ENCODE peak calls at places on chromosomes 2 and 18, in six cellular contexts. N is aorta, Z is GM23338, M is AG04450, V is brain microvascular endothelial cell, Q is cardiac muscle cell. R is an unnamed sample.

GRCh38 chr2:202491514-202491913 is 115.4 kb downstream of the BMPR2 start:
- DNase-seq in N (no peak), Z (peak; percentile 8), M (no peak), V (no peak), Q (no peak), R (no peak)

GRCh38 chr2:113158884-113159553 is 14.8 kb upstream of the PSD4 start:
- DNase-seq in N (no peak), Z (no peak), M (peak; percentile 2), V (no peak), Q (no peak), R (peak; percentile 62)

GRCh38 chr18:48028081-48028480 is 97.6 kb upstream of the SMAD2 start:
- DNase-seq in N (peak; percentile 35), Z (peak; percentile 40), M (no peak), V (no peak), Q (no peak), R (no peak)

GRCh38 chr2:172972005-172972619 is 103.5 kb upstream of the MAP3K20 start:
- DNase-seq in N (no peak), Z (peak; percentile 80), M (no peak), V (peak; percentile 42), Q (peak; percentile 64), R (peak; percentile 60)

GRCh38 chr2:127606594-127607398 is 39.2 kb upstream of the GPR17 start:
- DNase-seq in N (peak; percentile 39), Z (no peak), M (no peak), V (no peak), Q (no peak), R (no peak)

GRCh38 chr2:55966431-55967118 is 43.0 kb upstream of the EFEMP1 start:
- DNase-seq in N (peak; percentile 77), Z (no peak), M (no peak), V (no peak), Q (no peak), R (no peak)

GRCh38 chr2:52000156-52000855 is 968.4 kb upstream of the NRXN1 start:
- DNase-seq in N (no peak), Z (no peak), M (no peak), V (no peak), Q (no peak), R (peak; percentile 8)

GRCh38 chr2:137857871-137858270 is 106.4 kb upstream of the HNMT start:
- DNase-seq in N (no peak), Z (peak; percentile 64), M (no peak), V (no peak), Q (peak; percentile 51), R (peak; percentile 31)

GRCh38 chr2:36352711-36353110 is 2.9 kb upstream of the CRIM1 start:
- DNase-seq in N (no peak), Z (no peak), M (no peak), V (peak; percentile 81), Q (no peak), R (peak; percentile 86)

GRCh38 chr18:59616501-59616900 is 80.7 kb downstream of the CCBE1 start:
- DNase-seq in N (no peak), Z (no peak), M (no peak), V (no peak), Q (no peak), R (no peak)

GRCh38 chr2:165539985-165540384 is 70.5 kb downstream of the CSRNP3 start:
- DNase-seq in N (no peak), Z (no peak), M (no peak), V (no peak), Q (no peak), R (no peak)

GRCh38 chr2:127563458-127564428 is 28.3 kb downstream of the MYO7B start:
- DNase-seq in N (no peak), Z (no peak), M (no peak), V (no peak), Q (no peak), R (no peak)

GRCh38 chr2:65380243-65380642 is 52.2 kb downstream of the SPRED2 start:
- DNase-seq in N (no peak), Z (no peak), M (no peak), V (no peak), Q (no peak), R (peak; percentile 68)

GRCh38 chr2:102251042-102251848 is 60.1 kb upstream of the IL1RL1 start:
- DNase-seq in N (peak; percentile 88), Z (peak; percentile 83), M (no peak), V (no peak), Q (peak; percentile 54), R (no peak)

GRCh38 chr18:53551868-53552426 is 672.5 kb downstream of the MBD2 start:
- DNase-seq in N (no peak), Z (no peak), M (no peak), V (no peak), Q (no peak), R (no peak)

GRCh38 chr2:200350796-200351195 is 44.3 kb downstream of the SPATS2L start:
- DNase-seq in N (no peak), Z (no peak), M (no peak), V (peak; percentile 60), Q (no peak), R (no peak)

GRCh38 chr2:105841551-105841950 is 96.8 kb downstream of the NCK2 start:
- DNase-seq in N (no peak), Z (no peak), M (no peak), V (no peak), Q (no peak), R (no peak)

GRCh38 chr2:164826293-164827243 is 15.1 kb downstream of the COBLL1 start:
- DNase-seq in N (no peak), Z (peak; percentile 17), M (no peak), V (no peak), Q (no peak), R (peak; percentile 65)

GRCh38 chr2:178419123-178419522 is 31.9 kb downstream of the PRKRA start:
- DNase-seq in N (no peak), Z (no peak), M (peak; percentile 36), V (peak; percentile 31), Q (no peak), R (peak; percentile 64)

GRCh38 chr2:171205551-171205950 is 44.9 kb upstream of the TLK1 start:
- DNase-seq in N (no peak), Z (no peak), M (no peak), V (no peak), Q (no peak), R (no peak)

GRCh38 chr2:171210216-171210863 is 49.6 kb upstream of the TLK1 start:
- DNase-seq in N (no peak), Z (peak; percentile 14), M (no peak), V (no peak), Q (no peak), R (no peak)

GRCh38 chr2:171208648-171209047 is 48.0 kb upstream of the TLK1 start:
- DNase-seq in N (no peak), Z (no peak), M (no peak), V (no peak), Q (no peak), R (no peak)

GRCh38 chr2:171210864-171211431 is 50.3 kb upstream of the TLK1 start:
- DNase-seq in N (no peak), Z (peak; percentile 25), M (peak; percentile 34), V (no peak), Q (no peak), R (peak; percentile 28)

DNA sequence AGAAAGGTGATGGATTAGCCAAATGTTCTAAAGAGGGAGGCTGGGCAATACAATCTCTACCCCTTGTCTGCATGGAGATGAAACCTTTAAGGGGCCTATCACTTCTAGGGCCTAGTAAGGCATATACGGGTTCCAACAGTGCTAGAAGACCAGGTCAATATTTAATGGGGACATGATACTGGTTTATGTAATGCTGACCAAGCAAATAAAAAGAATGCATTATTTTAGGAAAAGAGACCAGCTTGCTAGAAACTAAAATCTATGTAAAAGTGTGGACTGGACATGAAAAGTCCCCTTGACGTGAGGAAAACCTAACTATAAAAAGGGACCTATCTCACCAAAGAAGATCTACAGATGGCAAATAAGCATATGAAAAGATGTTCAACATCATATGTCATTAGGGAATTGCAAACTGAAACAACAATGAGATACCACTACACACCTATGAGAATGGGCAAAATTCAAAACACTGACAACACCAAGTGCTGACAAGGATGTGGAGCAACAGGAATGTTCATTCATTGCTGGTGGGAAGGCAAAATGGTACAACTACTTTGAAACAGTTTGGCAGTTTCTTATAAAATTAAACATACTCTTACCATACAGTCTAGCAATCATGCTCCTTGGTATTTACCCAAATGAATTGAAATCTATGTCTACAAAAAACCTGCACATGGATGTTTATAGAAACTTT is 45.9 kb upstream of the TLK1 start:
- DNase-seq in N (no peak), Z (no peak), M (no peak), V (no peak), Q (no peak), R (no peak)
- H3K4me3 ChIP-seq in N (no peak overlapping the region), Z (no peak overlapping the region), M (no peak overlapping the region), V (no peak overlapping the region), Q (no peak overlapping the region), R (no peak overlapping the region)

DNA sequence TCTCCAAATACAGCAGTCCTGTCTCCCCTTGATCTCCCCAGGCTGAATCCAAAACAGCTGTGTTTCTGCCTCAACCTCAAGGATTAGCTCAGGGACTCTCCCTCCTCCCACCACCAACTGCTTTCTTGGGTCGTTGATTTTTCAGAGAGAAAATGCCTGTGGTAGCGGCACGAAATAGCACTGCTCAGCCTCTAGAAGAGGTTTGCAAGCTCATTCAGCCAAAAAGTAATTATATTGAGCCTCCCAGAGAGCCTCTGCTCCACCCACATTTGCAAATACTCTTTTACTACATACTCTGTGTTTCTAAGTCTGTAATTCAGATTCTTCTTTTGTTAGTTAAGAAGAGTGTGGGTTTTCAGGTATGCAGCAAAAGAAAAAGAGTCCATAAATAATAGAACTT is 396.4 kb upstream of the TNP1 start:
- DNase-seq in N (no peak), Z (no peak), M (no peak), V (no peak), Q (no peak), R (no peak)
- H3K27ac ChIP-seq in N (no peak overlapping the region), Z (no peak overlapping the region), M (no peak overlapping the region), V (no peak overlapping the region), Q (no peak overlapping the region), R (no peak overlapping the region)

GRCh38 chr2:24101992-24102391 is 17.4 kb upstream of the TP53I3 start:
- DNase-seq in N (no peak), Z (no peak), M (no peak), V (no peak), Q (no peak), R (no peak)
- H3K4me3 ChIP-seq in N (no peak overlapping the region), Z (no peak overlapping the region), M (no peak overlapping the region), V (no peak overlapping the region), Q (no peak overlapping the region), R (no peak overlapping the region)

GRCh38 chr2:72112421-72112820 is 35.2 kb downstream of the CYP26B1 start:
- DNase-seq in N (no peak), Z (no peak), M (no peak), V (peak; percentile 55), Q (no peak), R (peak; percentile 76)

GRCh38 chr2:72112981-72113846 is 34.4 kb downstream of the CYP26B1 start:
- DNase-seq in N (no peak), Z (no peak), M (no peak), V (no peak), Q (no peak), R (no peak)

GRCh38 chr2:72114693-72115051 is 33.0 kb downstream of the CYP26B1 start:
- DNase-seq in N (no peak), Z (no peak), M (no peak), V (no peak), Q (peak; percentile 52), R (peak; percentile 19)

GRCh38 chr2:72115361-72116080 is 32.1 kb downstream of the CYP26B1 start:
- DNase-seq in N (peak; percentile 94), Z (no peak), M (peak; percentile 27), V (peak; percentile 91), Q (no peak), R (peak; percentile 99)

GRCh38 chr2:72113847-72114692 is 33.6 kb downstream of the CYP26B1 start:
- DNase-seq in N (no peak), Z (no peak), M (no peak), V (no peak), Q (no peak), R (no peak)
- H3K27ac ChIP-seq in N (no peak overlapping the region), Z (no peak overlapping the region), M (no peak overlapping the region), V (no peak overlapping the region), Q (no peak overlapping the region), R (no peak overlapping the region)

GRCh38 chr2:4973354-4973753 is 718.8 kb upstream of the SOX11 start:
- DNase-seq in N (no peak), Z (no peak), M (no peak), V (no peak), Q (no peak), R (no peak)
- H3K4me3 ChIP-seq in N (no peak overlapping the region), Z (no peak overlapping the region), M (no peak overlapping the region), V (no peak overlapping the region), Q (no peak overlapping the region), R (no peak overlapping the region)